ENCODE peak calls at places on chromosomes 6 and 20, in seven cellular contexts. T, N, W, D, Z, M and I are unnamed samples.

GRCh38 chr6:140708386-140708785 is 1333.9 kb upstream of the CITED2 start:
- DNase-seq in D (no peak), N (no peak), M (no peak), Z (no peak), W (no peak), T (no peak), I (no peak)

GRCh38 chr20:47274449-47275108 is 81.9 kb downstream of the ZMYND8 start:
- DNase-seq in N (no peak), M (peak; percentile 33), W (peak; percentile 87), T (no peak), Z (peak; percentile 97), D (peak; percentile 95), I (peak; percentile 85)

GRCh38 chr6:101086473-101086872 is 205.3 kb upstream of the ASCC3 start:
- DNase-seq in W (no peak), T (peak; percentile 6), N (no peak), Z (no peak), D (no peak), M (no peak), I (no peak)

GRCh38 chr6:70763754-70764153 is 96.1 kb downstream of the SMAP1 start:
- DNase-seq in W (no peak), N (no peak), Z (no peak), D (peak; percentile 54), M (no peak), T (no peak), I (peak; percentile 1)

GRCh38 chr20:41080866-41081265 is 52.2 kb downstream of the TOP1 start:
- DNase-seq in Z (peak; percentile 55), T (no peak), W (no peak), M (no peak), D (no peak), N (no peak), I (no peak)

GRCh38 chr6:56374841-56375369 is 127.5 kb upstream of the COL21A1 start:
- DNase-seq in Z (peak; percentile 59), N (no peak), D (peak; percentile 70), T (no peak), M (peak; percentile 72), W (no peak), I (peak; percentile 68)

GRCh38 chr6:157139054-157139708 is 184.1 kb downstream of the TMEM242 start:
- DNase-seq in N (no peak), M (no peak), Z (no peak), D (no peak), T (peak; percentile 31), W (no peak), I (no peak)

GRCh38 chr6:122665929-122666328 is 55.7 kb downstream of the PKIB start:
- DNase-seq in T (no peak), D (no peak), N (no peak), M (no peak), W (no peak), Z (no peak), I (no peak)

GRCh38 chr20:59749293-59749680 is 144.9 kb downstream of the PHACTR3 start:
- DNase-seq in M (no peak), Z (peak; percentile 14), D (no peak), T (no peak), N (peak; percentile 60), W (no peak), I (no peak)

GRCh38 chr6:7424967-7425807 is 35.6 kb downstream of the RIOK1 start:
- DNase-seq in M (no peak), W (no peak), N (no peak), D (peak; percentile 94), T (peak; percentile 62), Z (no peak), I (no peak)

GRCh38 chr20:45173531-45173930 is 1.2 kb upstream of the PI3 start:
- DNase-seq in M (no peak), Z (no peak), D (peak; percentile 75), N (no peak), T (no peak), W (no peak), I (no peak)

GRCh38 chr20:61923371-61924166 is 142.1 kb downstream of the TAF4 start:
- DNase-seq in M (no peak), Z (no peak), N (peak; percentile 42), W (no peak), T (no peak), D (no peak), I (no peak)

GRCh38 chr6:138113588-138114210 is 6.5 kb upstream of the PERP start:
- DNase-seq in M (no peak), D (no peak), N (no peak), W (no peak), Z (no peak), T (no peak), I (no peak)

GRCh38 chr6:143059616-143060353 is 904 bp upstream of the AIG1 start:
- DNase-seq in W (peak; percentile 90), T (no peak), M (no peak), Z (peak; percentile 92), N (no peak), D (peak; percentile 99), I (peak; percentile 82)

GRCh38 chr6:106250997-106251396 is 74.6 kb downstream of the ATG5 start:
- DNase-seq in T (no peak), D (no peak), W (no peak), M (no peak), Z (no peak), N (no peak), I (no peak)

GRCh38 chr20:461254-462198 is 807 bp downstream of the TBC1D20 start:
- DNase-seq in Z (peak; percentile 45), W (no peak), M (peak; percentile 22), D (peak; percentile 17), N (peak; percentile 78), T (peak; percentile 74), I (no peak)
- H3K4me3 ChIP-seq in Z (peak overlapping the region; percentile 84), W (peak overlapping the region; percentile 86), M (peak overlapping the region; percentile 90), D (peak overlapping the region; percentile 79), N (peak overlapping the region; percentile 81), T (peak overlapping the region; percentile 94), I (peak overlapping the region; percentile 80)

DNA sequence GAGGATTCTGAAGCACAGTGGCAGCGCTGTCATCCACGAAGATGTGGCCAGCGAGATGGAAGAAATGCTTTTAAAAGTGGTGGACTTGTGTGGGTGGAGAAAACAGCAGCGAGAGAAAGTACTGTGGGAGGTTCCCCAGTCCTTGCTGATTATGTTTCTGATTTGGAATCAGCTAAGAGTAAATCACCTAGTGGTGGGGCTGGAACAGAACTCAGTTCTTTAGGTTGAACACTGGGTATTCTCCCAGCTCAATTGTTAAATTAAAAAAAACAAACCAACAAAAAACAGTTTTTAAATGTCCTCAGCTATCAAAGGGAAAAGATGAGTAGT is 515 bp upstream of the ZNF322 start:
- DNase-seq in Z (no peak), T (no peak), D (peak; percentile 29), N (no peak), M (no peak), W (no peak), I (no peak)
- TF ChIP-seq CTCF in Z (no peak), T (peak; percentile 21), D (peak; percentile 8), N (peak; percentile 17), M (no peak), W (peak; percentile 23), I (no peak)

GRCh38 chr6:117676577-117677218 is 1.4 kb downstream of the NUS1 start:
- DNase-seq in W (no peak), T (no peak), D (no peak), M (no peak), N (no peak), Z (no peak), I (no peak)
- H3K4me3 ChIP-seq in W (peak overlapping the region; percentile 72), T (peak overlapping the region; percentile 76), D (peak overlapping the region; percentile 75), M (peak overlapping the region; percentile 53), N (peak overlapping the region; percentile 79), Z (peak overlapping the region; percentile 89), I (peak overlapping the region; percentile 60)

GRCh38 chr6:701215-701614 is 8.3 kb upstream of the EXOC2 start:
- DNase-seq in Z (no peak), T (no peak), W (no peak), N (no peak), D (no peak), M (no peak), I (no peak)
- TF ChIP-seq CTCF in Z (no peak), T (no peak), W (no peak), N (no peak), D (no peak), M (no peak), I (no peak)

GRCh38 chr6:31271641-31272357 is at the start of gene HLA-C:
- DNase-seq in D (peak; percentile 95), M (peak; percentile 95), N (peak; percentile 91), T (peak; percentile 93), Z (peak; percentile 93), W (peak; percentile 78), I (peak; percentile 86)

GRCh38 chr6:31267504-31268371 is 4.2 kb downstream of the HLA-C start:
- DNase-seq in W (no peak), N (no peak), T (no peak), D (no peak), M (no peak), Z (no peak), I (no peak)

GRCh38 chr6:31272431-31272830 is 539 bp upstream of the HLA-C start:
- DNase-seq in T (peak; percentile 2), D (no peak), N (no peak), M (no peak), W (no peak), Z (peak; percentile 2), I (no peak)

GRCh38 chr6:31270788-31271640 is 878 bp downstream of the HLA-C start:
- DNase-seq in T (peak; percentile 48), D (peak; percentile 38), M (no peak), N (peak; percentile 77), Z (peak; percentile 19), W (no peak), I (no peak)

DNA sequence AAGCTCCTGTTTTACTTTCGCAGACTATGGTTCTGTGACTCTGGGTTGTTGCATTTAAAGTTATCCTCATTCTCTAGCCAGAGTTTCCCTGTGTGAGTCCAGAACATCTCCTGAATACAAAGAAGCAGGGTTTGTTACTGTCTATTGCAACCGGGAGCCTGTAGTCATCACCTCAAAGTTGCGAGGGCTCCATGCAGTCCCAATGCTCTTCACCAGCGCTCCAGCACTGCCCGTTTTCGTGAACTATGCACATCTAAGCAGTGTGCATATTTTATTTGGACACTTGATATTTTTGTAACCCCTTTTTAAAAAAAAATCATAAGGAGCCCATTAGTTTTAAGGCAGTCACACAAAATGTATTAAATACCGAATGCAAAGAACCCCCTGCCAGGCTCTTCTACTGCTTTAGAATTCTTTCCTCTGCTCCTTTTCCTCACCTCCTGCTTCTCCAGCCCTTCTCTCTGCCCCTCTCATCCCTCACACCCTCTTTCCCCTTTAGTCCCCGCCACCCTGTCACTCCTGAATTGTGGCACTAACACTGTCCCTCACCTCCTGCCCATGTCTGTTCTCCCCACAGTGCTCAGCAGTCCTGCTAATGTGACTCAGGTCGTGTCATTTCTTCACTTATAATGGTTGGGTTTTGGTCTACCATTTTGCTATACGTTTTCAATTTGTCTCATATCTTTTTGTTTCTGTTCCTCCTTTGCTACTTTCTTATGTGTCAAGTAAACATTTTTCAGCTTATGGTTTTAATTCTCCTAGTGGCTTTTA is 1.1 kb upstream of the HLA-C start:
- DNase-seq in N (no peak), Z (no peak), T (no peak), W (no peak), D (no peak), M (no peak), I (no peak)
- H3K4me3 ChIP-seq in N (peak overlapping the region; percentile 87), Z (no peak overlapping the region), T (no peak overlapping the region), W (no peak overlapping the region), D (no peak overlapping the region), M (no peak overlapping the region), I (no peak overlapping the region)